ENCODE peak calls at places on chromosome 9, in four cellular contexts. B is activated CD4-positive, alpha-beta T cell treated with anti-CD3 and anti-CD28 coated beads for 24 hours; S is GM23248; F is brain microvascular endothelial cell. I is an unnamed sample.

GRCh38 chr9:122991370-122991830 is 42.1 kb upstream of the GPR21 start:
- DNase-seq in F (peak; percentile 76), S (peak; percentile 94), B (peak; percentile 9), I (no peak)

GRCh38 chr9:90458485-90458884 is 184.1 kb downstream of the DIRAS2 start:
- DNase-seq in S (no peak), F (no peak), B (no peak), I (no peak)

GRCh38 chr9:84781431-84781830 is 111.9 kb downstream of the NTRK2 start:
- DNase-seq in B (no peak), S (peak; percentile 24), F (peak; percentile 38), I (no peak)

GRCh38 chr9:111052831-111053230 is 14.6 kb upstream of the LPAR1 start:
- DNase-seq in F (peak; percentile 47), B (no peak), S (peak; percentile 79), I (no peak)

GRCh38 chr9:16687678-16688369 is 182.6 kb downstream of the BNC2 start:
- DNase-seq in B (no peak), F (peak; percentile 68), S (no peak), I (no peak)

GRCh38 chr9:111484564-111484878 is 338 bp upstream of the ECPAS start:
- DNase-seq in B (no peak), F (no peak), S (no peak), I (no peak)

GRCh38 chr9:76716270-76716669 is 48.0 kb upstream of the PCA3 start:
- DNase-seq in S (peak; percentile 54), F (no peak), B (no peak), I (no peak)

GRCh38 chr9:137320555-137321384 is 18.7 kb upstream of the NRARP start:
- DNase-seq in B (no peak), S (no peak), F (no peak), I (no peak)

GRCh38 chr9:91433180-91433579 is 9.5 kb upstream of the NFIL3 start:
- DNase-seq in S (peak; percentile 94), B (no peak), F (peak; percentile 85), I (no peak)

GRCh38 chr9:124030969-124031451 is 19.4 kb downstream of the LHX2 start:
- DNase-seq in B (no peak), S (peak; percentile 54), F (no peak), I (no peak)

GRCh38 chr9:122325124-122325523 is 45.7 kb upstream of the PTGS1 start:
- DNase-seq in F (no peak), S (peak; percentile 13), B (no peak), I (no peak)

GRCh38 chr9:125747765-125748510 is 765 bp downstream of the PBX3 start:
- DNase-seq in B (no peak), S (peak; percentile 67), F (no peak), I (no peak)

GRCh38 chr9:36995927-36996471 is 38.1 kb downstream of the PAX5 start:
- DNase-seq in B (peak; percentile 29), S (peak; percentile 70), F (peak; percentile 51), I (no peak)

GRCh38 chr9:128054090-128054489 is 13.0 kb downstream of the NAIF1 start:
- DNase-seq in S (no peak), F (no peak), B (no peak), I (no peak)

GRCh38 chr9:122015165-122015821 is 77.8 kb downstream of the TTLL11 start:
- DNase-seq in S (no peak), F (no peak), B (no peak), I (no peak)

GRCh38 chr9:131046581-131047202 is 37.7 kb downstream of the LAMC3 start:
- DNase-seq in S (peak; percentile 86), F (peak; percentile 46), B (peak; percentile 66), I (no peak)

GRCh38 chr9:116300360-116300759 is 146.8 kb downstream of the PAPPA start:
- DNase-seq in S (no peak), F (no peak), B (no peak), I (no peak)

GRCh38 chr9:132886358-132886725 is 7.6 kb downstream of the SPACA9 start:
- DNase-seq in B (no peak), S (no peak), F (no peak), I (no peak)

GRCh38 chr9:2875218-2875977 is 31.5 kb upstream of the PUM3 start:
- DNase-seq in B (no peak), F (no peak), S (no peak), I (no peak)

GRCh38 chr9:133728856-133729645 is 9.1 kb downstream of the SARDH start:
- DNase-seq in S (no peak), B (no peak), F (no peak), I (no peak)

GRCh38 chr9:136808075-136808780 is 480 bp downstream of the RABL6 start:
- DNase-seq in S (peak; percentile 57), F (no peak), B (peak; percentile 22), I (no peak)

GRCh38 chr9:113488490-113488889 is 25.0 kb downstream of the RGS3 start:
- DNase-seq in B (no peak), S (peak; percentile 63), F (no peak), I (no peak)

GRCh38 chr9:109101810-109102209 is 17.9 kb downstream of the TMEM245 start:
- DNase-seq in S (peak; percentile 47), F (peak; percentile 68), B (no peak), I (no peak)

GRCh38 chr9:114287763-114288232 is 35.1 kb upstream of the ORM1 start:
- DNase-seq in B (no peak), S (no peak), F (no peak), I (no peak)

GRCh38 chr9:136370687-136371530 is 2.6 kb downstream of the CARD9 start:
- DNase-seq in B (no peak), F (no peak), S (peak; percentile 35), I (no peak)

GRCh38 chr9:82729991-82730390 is 333.0 kb downstream of the RASEF start:
- DNase-seq in F (no peak), B (no peak), S (no peak), I (no peak)

GRCh38 chr9:83041771-83042170 is 21.2 kb downstream of the RASEF start:
- DNase-seq in B (no peak), S (no peak), F (no peak), I (no peak)

GRCh38 chr9:23321049-23321448 is 505.0 kb downstream of the ELAVL2 start:
- DNase-seq in B (no peak), F (no peak), S (no peak), I (no peak)

GRCh38 chr9:130095872-130096271 is 42.2 kb downstream of the GPR107 start:
- DNase-seq in F (no peak), S (no peak), B (no peak), I (no peak)

I was measured in NCI-H1048.